ENCODE peak calls at places on chromosomes 7 and 10, in seven cellular contexts. T is Peyer's patch, F is ascending aorta, M is iPS DF 6.9, R is lung, A is heart left ventricle, U is SK-N-SH. L is an unnamed sample. For H3K4me1, the result is how much of the 10 kb centered on the place peaks cover.

GRCh38 chr10:86953747-86954680 is 3.4 kb downstream of the MMRN2 start:
- DNase-seq in T (peak), F (peak), M (peak), R (peak), A (peak), U (no peak), L (no peak)

GRCh38 chr7:47915066-47915976 is 32.9 kb downstream of the PKD1L1 start:
- DNase-seq in T (no peak), F (no peak), M (no peak), R (no peak), A (no peak), U (no peak), L (no peak)

GRCh38 chr10:33010132-33011037 is 52.4 kb upstream of the ITGB1 start:
- DNase-seq in T (no peak), F (no peak), M (peak), R (peak), A (no peak), U (peak), L (no peak)

GRCh38 chr10:79274279-79275104 is 72.8 kb upstream of the PPIF start:
- DNase-seq in T (no peak), F (peak), M (no peak), R (peak), A (peak), U (peak), L (no peak)

GRCh38 chr7:25073451-25073850 is 51.6 kb downstream of the CYCS start:
- DNase-seq in T (no peak), F (no peak), M (no peak), R (no peak), A (no peak), U (no peak), L (no peak)

GRCh38 chr7:1719913-1720312 is 49.8 kb downstream of the ELFN1 start:
- DNase-seq in T (no peak), F (no peak), M (no peak), R (no peak), A (no peak), U (no peak), L (no peak)

GRCh38 chr10:112471878-112472487 is 25.0 kb downstream of the VTI1A start:
- DNase-seq in T (no peak), F (no peak), M (no peak), R (no peak), A (no peak), U (peak), L (peak)

GRCh38 chr7:6008668-6009611 is at the start of the genes AIMP2 and PMS2:
- DNase-seq in T (peak), F (peak), M (peak), R (peak), A (peak), U (peak), L (peak)

GRCh38 chr7:157619753-157620525 is 283.1 kb downstream of the DNAJB6 start:
- DNase-seq in T (no peak), F (peak), M (no peak), R (no peak), A (no peak), U (no peak), L (no peak)

GRCh38 chr10:103889121-103889720 is 28.8 kb downstream of the STN1 start:
- DNase-seq in T (no peak), F (no peak), M (no peak), R (no peak), A (no peak), U (no peak), L (no peak)

GRCh38 chr10:103888113-103888841 is 29.7 kb downstream of the STN1 start:
- DNase-seq in T (peak), F (peak), M (no peak), R (peak), A (peak), U (peak), L (peak)

GRCh38 chr10:103890688-103891087 is 27.3 kb downstream of the STN1 start:
- DNase-seq in T (no peak), F (no peak), M (no peak), R (no peak), A (no peak), U (no peak), L (no peak)

GRCh38 chr10:103892181-103892580 is 25.8 kb downstream of the STN1 start:
- DNase-seq in T (no peak), F (no peak), M (no peak), R (no peak), A (no peak), U (no peak), L (no peak)

GRCh38 chr10:103890194-103890658 is 27.8 kb downstream of the STN1 start:
- DNase-seq in T (peak), F (no peak), M (no peak), R (peak), A (peak), U (no peak), L (no peak)
- H3K4me1 ChIP-seq in T (under half), F (under half), M (under half), R (under half), A (under half), U (under half), L (under half)

GRCh38 chr7:30168800-30169584 is 34.2 kb downstream of the MTURN start:
- DNase-seq in T (no peak), F (no peak), M (peak), R (no peak), A (no peak), U (no peak), L (no peak)
- H3K4me1 ChIP-seq in T (under half), F (under half), M (under half), R (under half), A (under half), U (under half), L (under half)

GRCh38 chr7:55071411-55072188 is 52.8 kb downstream of the EGFR start:
- DNase-seq in T (no peak), F (no peak), M (no peak), R (no peak), A (no peak), U (no peak), L (no peak)

GRCh38 chr7:55074008-55074499 is 55.2 kb downstream of the EGFR start:
- DNase-seq in T (peak), F (no peak), M (no peak), R (peak), A (peak), U (no peak), L (no peak)

GRCh38 chr7:55070839-55071238 is 52.0 kb downstream of the EGFR start:
- DNase-seq in T (no peak), F (no peak), M (no peak), R (no peak), A (no peak), U (no peak), L (no peak)

GRCh38 chr7:55073051-55073511 is 54.3 kb downstream of the EGFR start:
- DNase-seq in T (no peak), F (no peak), M (no peak), R (no peak), A (no peak), U (no peak), L (no peak)

GRCh38 chr7:55072251-55072650 is 53.4 kb downstream of the EGFR start:
- DNase-seq in T (no peak), F (no peak), M (no peak), R (no peak), A (no peak), U (no peak), L (no peak)
- H3K4me1 ChIP-seq in T (under half), F (under half), M (under half), R (under half), A (under half), U (under half), L (under half)

DNA sequence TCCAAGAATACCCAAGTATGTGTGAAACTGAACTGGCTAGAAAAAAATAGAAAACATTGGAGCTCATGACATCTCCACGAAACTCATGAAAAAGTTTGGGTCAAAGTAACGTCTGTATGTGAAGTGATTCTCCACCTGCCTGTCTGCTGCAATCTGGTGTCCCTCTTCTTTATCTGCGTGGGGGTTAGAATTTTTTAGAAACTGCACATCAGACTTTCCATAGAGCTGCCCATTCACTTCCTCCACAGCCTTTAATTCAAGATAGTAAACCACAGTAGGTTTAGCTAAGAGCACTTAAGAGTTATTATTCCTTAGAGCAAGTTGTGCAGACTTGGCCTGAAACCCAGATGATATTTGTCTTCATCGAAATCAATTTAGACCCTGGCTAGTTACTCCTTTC is 55.3 kb downstream of the SCIN start:
- DNase-seq in T (no peak), F (no peak), M (no peak), R (no peak), A (no peak), U (no peak), L (no peak)
- H3K4me1 ChIP-seq in T (under half), F (under half), M (under half), R (under half), A (under half), U (under half), L (under half)

DNA sequence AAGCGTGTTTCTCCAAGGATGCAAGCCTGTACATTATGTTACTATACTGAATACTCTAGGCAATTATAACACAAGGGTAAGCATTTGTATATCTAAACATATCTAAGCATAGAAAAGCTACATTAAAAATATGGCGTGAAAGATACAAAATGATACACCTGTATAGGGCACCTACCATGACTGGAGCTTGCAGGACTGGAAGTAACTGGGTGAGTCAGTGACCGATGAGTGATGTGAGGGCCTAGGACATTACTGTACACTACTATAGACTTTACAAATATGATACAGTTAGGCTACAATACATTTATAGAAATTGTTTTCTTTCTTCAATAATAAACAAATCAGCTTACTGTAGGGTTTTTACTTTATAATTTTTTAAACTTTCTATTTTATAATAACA is 1127.2 kb upstream of the LRRN3 start:
- DNase-seq in T (no peak), F (no peak), M (no peak), R (no peak), A (no peak), U (no peak), L (no peak)
- H3K4me1 ChIP-seq in T (under half), F (under half), M (under half), R (under half), A (under half), U (under half), L (under half)

L was measured in naive thymus-derived CD4-positive, alpha-beta T cell.